ENCODE peak calls at places on chromosomes 1 and 21, in six cellular contexts. One of them, this sample, is unnamed.

GRCh38 chr1:218171302-218171893 is 113.7 kb upstream of the RRP15 start:
- DNase-seq in IMR-90: peak
- DNase-seq in GM12892: no peak
- DNase-seq in transverse colon: no peak
- DNase-seq in A549: peak
- DNase-seq in tibial nerve: no peak
- DNase-seq in this sample: peak

GRCh38 chr1:18890704-18891103 is 11.7 kb downstream of the ALDH4A1 start:
- DNase-seq in A549: no peak
- DNase-seq in transverse colon: no peak
- DNase-seq in GM12892: no peak
- DNase-seq in tibial nerve: no peak
- DNase-seq in IMR-90: peak
- DNase-seq in this sample: no peak

GRCh38 chr1:58460469-58460868 is 86.1 kb downstream of the OMA1 start:
- DNase-seq in IMR-90: peak
- DNase-seq in transverse colon: no peak
- DNase-seq in GM12892: no peak
- DNase-seq in A549: no peak
- DNase-seq in tibial nerve: no peak
- DNase-seq in this sample: no peak

GRCh38 chr1:58818075-58818474 is 34.2 kb upstream of the JUN start:
- DNase-seq in IMR-90: peak
- DNase-seq in GM12892: no peak
- DNase-seq in tibial nerve: no peak
- DNase-seq in A549: peak
- DNase-seq in transverse colon: no peak
- DNase-seq in this sample: no peak

GRCh38 chr1:118333601-118334241 is 148.7 kb upstream of the SPAG17 start:
- DNase-seq in transverse colon: no peak
- DNase-seq in tibial nerve: no peak
- DNase-seq in IMR-90: no peak
- DNase-seq in GM12892: no peak
- DNase-seq in A549: no peak
- DNase-seq in this sample: no peak

GRCh38 chr1:234322979-234323378 is 50.3 kb upstream of the COA6 start:
- DNase-seq in GM12892: peak
- DNase-seq in tibial nerve: no peak
- DNase-seq in transverse colon: peak
- DNase-seq in A549: peak
- DNase-seq in IMR-90: peak
- DNase-seq in this sample: peak

GRCh38 chr1:56389813-56390539 is 189.4 kb downstream of the PLPP3 start:
- DNase-seq in GM12892: no peak
- DNase-seq in tibial nerve: no peak
- DNase-seq in IMR-90: peak
- DNase-seq in A549: no peak
- DNase-seq in transverse colon: no peak
- DNase-seq in this sample: no peak

GRCh38 chr1:227913446-227913968 is 34.2 kb downstream of the WNT9A start:
- DNase-seq in tibial nerve: no peak
- DNase-seq in IMR-90: no peak
- DNase-seq in transverse colon: no peak
- DNase-seq in GM12892: no peak
- DNase-seq in A549: no peak
- DNase-seq in this sample: no peak

DNA sequence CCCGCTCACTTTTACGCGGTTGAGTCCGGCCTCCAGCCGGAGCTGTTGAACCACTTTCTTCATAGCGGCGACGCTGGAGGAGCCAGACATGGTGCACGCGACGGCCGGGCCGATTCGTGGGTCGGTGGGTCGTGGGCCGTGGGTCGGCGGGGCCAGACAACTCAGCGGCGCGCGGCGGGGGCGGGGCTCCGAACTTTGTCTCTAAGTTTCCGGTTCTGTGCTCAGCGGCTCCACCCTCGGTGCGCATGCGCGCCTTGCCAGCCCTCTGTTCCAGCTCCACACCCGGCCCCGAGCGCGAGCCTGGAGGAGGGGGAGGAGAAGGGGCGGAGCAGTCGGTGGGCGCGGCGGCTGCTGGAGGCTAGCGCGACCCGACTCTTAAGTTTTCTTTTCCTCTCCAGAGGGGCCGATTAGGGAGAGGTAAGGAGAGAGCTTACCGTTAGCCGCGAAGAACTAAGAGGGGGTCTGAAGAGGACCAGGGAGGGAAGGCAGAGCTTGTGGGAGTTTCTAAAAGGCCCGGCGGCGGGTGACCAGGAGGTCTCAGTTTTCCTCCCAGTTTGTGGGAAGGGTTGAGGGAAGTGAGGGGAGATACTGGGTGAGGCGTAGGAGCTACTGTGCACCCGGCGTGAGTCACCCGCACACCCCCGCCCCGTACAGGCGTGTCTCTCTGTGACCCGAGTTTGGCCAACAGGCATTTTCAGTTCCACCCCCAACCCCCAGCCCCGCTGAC is at the start of the genes GNG5 and SPATA1:
- DNase-seq in GM12892: peak
- DNase-seq in transverse colon: peak
- DNase-seq in tibial nerve: peak
- DNase-seq in IMR-90: peak
- DNase-seq in A549: peak
- DNase-seq in this sample: peak
- TF ChIP-seq POLR2A in GM12892: peak
- TF ChIP-seq POLR2A in transverse colon: peak
- TF ChIP-seq POLR2A in tibial nerve: peak
- TF ChIP-seq POLR2A in IMR-90: peak
- TF ChIP-seq POLR2A in A549: peak
- TF ChIP-seq POLR2A in this sample: peak

GRCh38 chr1:246052603-246053002 is 454.5 kb downstream of the SMYD3 start:
- DNase-seq in tibial nerve: no peak
- DNase-seq in GM12892: no peak
- DNase-seq in A549: no peak
- DNase-seq in transverse colon: no peak
- DNase-seq in IMR-90: no peak
- DNase-seq in this sample: no peak

GRCh38 chr1:246051909-246052518 is 455.1 kb downstream of the SMYD3 start:
- DNase-seq in IMR-90: no peak
- DNase-seq in tibial nerve: no peak
- DNase-seq in transverse colon: no peak
- DNase-seq in A549: no peak
- DNase-seq in GM12892: no peak
- DNase-seq in this sample: no peak

GRCh38 chr1:246043556-246043955 is 463.5 kb downstream of the SMYD3 start:
- DNase-seq in IMR-90: no peak
- DNase-seq in GM12892: no peak
- DNase-seq in transverse colon: no peak
- DNase-seq in tibial nerve: no peak
- DNase-seq in A549: no peak
- DNase-seq in this sample: no peak

DNA sequence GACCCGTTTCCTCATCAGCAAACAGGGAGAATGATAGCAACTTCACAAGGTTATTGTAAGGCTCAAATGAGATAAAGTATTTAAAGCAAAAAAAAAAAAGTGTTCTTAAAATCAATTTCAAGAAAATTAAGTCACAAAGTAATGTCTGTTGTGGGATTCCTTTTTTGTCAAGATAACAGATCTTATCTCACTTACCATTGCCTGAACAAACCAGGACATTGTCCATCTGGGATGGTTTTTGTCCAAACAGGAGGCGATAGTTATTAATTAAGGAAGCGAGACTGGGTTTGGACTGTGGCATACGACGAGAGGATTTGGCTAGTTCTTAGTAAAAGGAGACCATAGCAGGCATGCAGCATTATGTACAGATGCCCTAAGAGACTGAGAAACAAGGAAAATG is 458.4 kb downstream of the SMYD3 start:
- DNase-seq in A549: no peak
- DNase-seq in GM12892: no peak
- DNase-seq in transverse colon: no peak
- DNase-seq in tibial nerve: no peak
- DNase-seq in IMR-90: no peak
- DNase-seq in this sample: no peak
- TF ChIP-seq POLR2A in A549: no peak
- TF ChIP-seq POLR2A in GM12892: no peak
- TF ChIP-seq POLR2A in transverse colon: no peak
- TF ChIP-seq POLR2A in tibial nerve: no peak
- TF ChIP-seq POLR2A in IMR-90: no peak
- TF ChIP-seq POLR2A in this sample: no peak

DNA sequence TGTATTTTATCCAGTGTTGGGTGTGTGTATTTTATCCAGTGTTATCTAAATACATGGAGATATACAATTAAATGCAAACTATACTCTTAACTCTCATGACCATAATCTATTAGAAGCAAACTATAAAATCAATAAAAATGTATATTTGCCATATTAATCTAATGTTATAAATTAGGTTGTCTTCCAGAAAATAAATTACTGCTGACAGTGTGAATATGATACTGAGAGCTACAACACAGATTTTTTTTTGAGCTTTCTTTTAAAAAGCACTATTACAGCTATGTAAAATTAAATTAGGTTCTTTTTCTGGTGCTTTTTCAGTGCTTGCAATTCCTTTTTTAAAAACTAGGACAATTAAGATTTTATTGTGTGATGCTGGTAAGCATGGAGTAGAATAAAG is 19.0 kb upstream of the GPR52 start:
- DNase-seq in transverse colon: no peak
- DNase-seq in IMR-90: no peak
- DNase-seq in GM12892: no peak
- DNase-seq in A549: no peak
- DNase-seq in tibial nerve: no peak
- DNase-seq in this sample: no peak
- TF ChIP-seq POLR2A in transverse colon: no peak
- TF ChIP-seq POLR2A in IMR-90: no peak
- TF ChIP-seq POLR2A in GM12892: no peak
- TF ChIP-seq POLR2A in A549: no peak
- TF ChIP-seq POLR2A in tibial nerve: no peak
- TF ChIP-seq POLR2A in this sample: no peak

GRCh38 chr21:42056996-42057689 is 14.0 kb upstream of the UMODL1 start:
- DNase-seq in A549: no peak
- DNase-seq in GM12892: no peak
- DNase-seq in tibial nerve: no peak
- DNase-seq in transverse colon: peak
- DNase-seq in IMR-90: peak
- DNase-seq in this sample: no peak
- TF ChIP-seq POLR2A in A549: no peak
- TF ChIP-seq POLR2A in GM12892: no peak
- TF ChIP-seq POLR2A in tibial nerve: no peak
- TF ChIP-seq POLR2A in transverse colon: no peak
- TF ChIP-seq POLR2A in IMR-90: peak
- TF ChIP-seq POLR2A in this sample: no peak

GRCh38 chr1:42766723-42767509 is at the start of the genes C1orf50 and P3H1:
- DNase-seq in GM12892: peak
- DNase-seq in A549: peak
- DNase-seq in transverse colon: peak
- DNase-seq in tibial nerve: peak
- DNase-seq in IMR-90: peak
- DNase-seq in this sample: peak
- TF ChIP-seq POLR2A in GM12892: peak
- TF ChIP-seq POLR2A in A549: peak
- TF ChIP-seq POLR2A in transverse colon: peak
- TF ChIP-seq POLR2A in tibial nerve: peak
- TF ChIP-seq POLR2A in IMR-90: peak
- TF ChIP-seq POLR2A in this sample: peak

GRCh38 chr1:25999419-25999818 is 1.6 kb upstream of the PAFAH2 start:
- DNase-seq in tibial nerve: no peak
- DNase-seq in GM12892: no peak
- DNase-seq in IMR-90: no peak
- DNase-seq in A549: no peak
- DNase-seq in transverse colon: no peak
- DNase-seq in this sample: no peak

GRCh38 chr1:25996966-25997758 is 701 bp downstream of the PAFAH2 start:
- DNase-seq in transverse colon: peak
- DNase-seq in GM12892: no peak
- DNase-seq in A549: peak
- DNase-seq in IMR-90: peak
- DNase-seq in tibial nerve: no peak
- DNase-seq in this sample: no peak

GRCh38 chr1:25998075-25998761 is 355 bp upstream of the PAFAH2 start:
- DNase-seq in IMR-90: peak
- DNase-seq in transverse colon: peak
- DNase-seq in GM12892: peak
- DNase-seq in tibial nerve: peak
- DNase-seq in A549: peak
- DNase-seq in this sample: peak

GRCh38 chr1:25994402-25994801 is 3.5 kb downstream of the PAFAH2 start:
- DNase-seq in transverse colon: no peak
- DNase-seq in tibial nerve: no peak
- DNase-seq in GM12892: no peak
- DNase-seq in A549: no peak
- DNase-seq in IMR-90: no peak
- DNase-seq in this sample: no peak

GRCh38 chr1:25997759-25998074 is at the start of gene PAFAH2:
- DNase-seq in A549: no peak
- DNase-seq in GM12892: no peak
- DNase-seq in IMR-90: no peak
- DNase-seq in transverse colon: no peak
- DNase-seq in tibial nerve: no peak
- DNase-seq in this sample: no peak
- TF ChIP-seq POLR2A in A549: peak
- TF ChIP-seq POLR2A in GM12892: no peak
- TF ChIP-seq POLR2A in IMR-90: no peak
- TF ChIP-seq POLR2A in transverse colon: peak
- TF ChIP-seq POLR2A in tibial nerve: no peak
- TF ChIP-seq POLR2A in this sample: peak

DNA sequence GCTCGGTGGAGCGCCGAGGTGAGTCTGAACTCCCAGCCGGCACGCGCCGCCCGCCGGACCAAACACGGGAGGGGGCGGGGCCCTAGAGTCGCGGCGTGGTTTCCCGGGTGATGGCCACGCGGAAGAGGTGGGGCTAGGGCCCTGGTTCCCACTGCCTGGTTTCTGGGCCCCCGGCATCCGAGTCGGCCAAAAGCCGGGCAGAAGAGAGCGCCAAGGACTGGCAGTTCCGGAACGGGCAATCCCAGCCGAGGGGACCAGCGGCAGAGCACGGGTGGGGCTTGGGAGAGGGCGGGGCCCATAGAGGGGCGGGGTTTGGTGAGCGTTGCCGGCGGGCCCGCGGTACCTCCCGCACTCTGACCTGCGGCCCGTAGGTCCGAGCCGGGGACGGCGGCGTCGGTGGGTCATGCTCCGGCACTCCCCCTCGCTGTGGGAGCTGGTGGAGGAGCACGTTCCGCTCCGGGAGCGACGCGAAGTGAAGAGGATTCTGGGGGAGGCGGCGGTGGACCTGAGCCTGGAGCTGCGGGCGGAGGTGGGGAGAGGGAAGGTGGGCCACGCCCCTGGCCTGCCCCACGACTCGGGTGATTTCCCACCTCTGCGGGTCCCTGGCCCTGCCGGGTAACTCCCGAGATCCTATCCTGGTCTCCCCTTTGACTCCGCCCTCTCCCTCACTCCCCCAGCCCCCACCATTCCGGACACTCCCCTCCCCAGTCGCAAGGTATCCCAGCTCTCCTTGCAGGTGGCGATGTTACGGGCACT is at the start of gene CCDC24:
- DNase-seq in IMR-90: peak
- DNase-seq in tibial nerve: peak
- DNase-seq in transverse colon: peak
- DNase-seq in A549: peak
- DNase-seq in GM12892: peak
- DNase-seq in this sample: peak
- TF ChIP-seq POLR2A in IMR-90: no peak
- TF ChIP-seq POLR2A in tibial nerve: no peak
- TF ChIP-seq POLR2A in transverse colon: peak
- TF ChIP-seq POLR2A in A549: peak
- TF ChIP-seq POLR2A in GM12892: peak
- TF ChIP-seq POLR2A in this sample: peak

GRCh38 chr1:159009704-159010361 is at the start of gene IFI16:
- DNase-seq in transverse colon: peak
- DNase-seq in A549: peak
- DNase-seq in GM12892: peak
- DNase-seq in IMR-90: peak
- DNase-seq in tibial nerve: no peak
- DNase-seq in this sample: peak
- TF ChIP-seq POLR2A in transverse colon: peak
- TF ChIP-seq POLR2A in A549: no peak
- TF ChIP-seq POLR2A in GM12892: peak
- TF ChIP-seq POLR2A in IMR-90: peak
- TF ChIP-seq POLR2A in tibial nerve: peak
- TF ChIP-seq POLR2A in this sample: no peak

This sample was measured in erythroblast.